ENCODE peak calls at places on chromosomes 2 and 18, in four cellular contexts. X is colonic mucosa, B is hippocampal formation, V is retina. K is an unnamed sample.

GRCh38 chr2:179253226-179253625 is 11.4 kb downstream of the SESTD1 start:
- DNase-seq in X (no peak), V (no peak), B (no peak), K (no peak)

GRCh38 chr2:125566422-125566821 is 1089.5 kb upstream of the GYPC start:
- DNase-seq in V (no peak), B (no peak), X (no peak), K (no peak)

GRCh38 chr2:1482981-1483380 is 69.7 kb downstream of the TPO start:
- DNase-seq in B (no peak), X (no peak), V (no peak), K (no peak)

GRCh38 chr18:61556862-61557261 is 223.6 kb downstream of the CDH20 start:
- DNase-seq in V (no peak), B (no peak), X (no peak), K (no peak)

GRCh38 chr18:73739098-73739497 is 408.5 kb downstream of the FBXO15 start:
- DNase-seq in V (no peak), X (no peak), B (no peak), K (no peak)

GRCh38 chr2:65483763-65484162 is 51.4 kb upstream of the SPRED2 start:
- DNase-seq in X (no peak), B (no peak), V (no peak), K (no peak)

GRCh38 chr2:3105814-3106569 is 271.6 kb downstream of the EIPR1 start:
- DNase-seq in X (peak; percentile 12), B (no peak), V (no peak), K (no peak)

GRCh38 chr18:31835528-31836138 is 75.0 kb upstream of the SLC25A52 start:
- DNase-seq in V (no peak), X (no peak), B (no peak), K (no peak)

GRCh38 chr2:166972418-166972817 is 84.1 kb downstream of the XIRP2 start:
- DNase-seq in B (no peak), V (no peak), X (no peak), K (no peak)

GRCh38 chr18:61703508-61703907 is 189.3 kb downstream of the RNF152 start:
- DNase-seq in B (no peak), X (no peak), V (no peak), K (no peak)

GRCh38 chr2:175203621-175204496 is 22.3 kb upstream of the ATP5MC3 start:
- DNase-seq in B (no peak), V (peak; percentile 65), X (peak; percentile 33), K (no peak)

GRCh38 chr2:198321522-198322088 is 517.2 kb downstream of the PLCL1 start:
- DNase-seq in V (no peak), X (no peak), B (no peak), K (no peak)

GRCh38 chr18:76425299-76426101 is 69.5 kb downstream of the ZNF516 start:
- DNase-seq in V (no peak), X (no peak), B (no peak), K (no peak)

GRCh38 chr2:26346454-26347053 is at the start of gene ADGRF3:
- DNase-seq in B (peak; percentile 26), X (peak; percentile 80), V (peak; percentile 82), K (peak; percentile 68)

GRCh38 chr18:70419526-70419925 is 130.7 kb downstream of the SOCS6 start:
- DNase-seq in X (no peak), V (no peak), B (no peak), K (no peak)

GRCh38 chr2:164954954-164955701 is at the start of gene SLC38A11:
- DNase-seq in X (peak; percentile 25), B (no peak), V (peak; percentile 41), K (peak; percentile 1)

GRCh38 chr18:9477509-9477908 is 2.2 kb downstream of the RALBP1 start:
- DNase-seq in X (no peak), V (no peak), B (no peak), K (no peak)

GRCh38 chr2:120598416-120598815 is 137.3 kb upstream of the GLI2 start:
- DNase-seq in V (no peak), X (no peak), B (no peak), K (no peak)

GRCh38 chr2:226423498-226423960 is 376.1 kb downstream of the IRS1 start:
- DNase-seq in B (peak; percentile 11), V (peak; percentile 32), X (no peak), K (no peak)

GRCh38 chr2:133271105-133271504 is 297.2 kb downstream of the NCKAP5 start:
- DNase-seq in B (no peak), V (no peak), X (no peak), K (no peak)

GRCh38 chr18:74083071-74083954 is 64.3 kb downstream of the FBXO15 start:
- DNase-seq in V (no peak), X (no peak), B (no peak), K (no peak)